ENCODE peak calls at places on chromosomes 2 and 18, in five cellular contexts. One of them, this sample, is unnamed.

GRCh38 chr2:23541453-23542334 is 156.7 kb downstream of the KLHL29 start:
- DNase-seq in transverse colon: no peak
- DNase-seq in H1: no peak
- DNase-seq in PC-3: no peak
- DNase-seq in midbrain: no peak
- DNase-seq in this sample: no peak

GRCh38 chr2:209411718-209412117 is 12.1 kb upstream of the MAP2 start:
- DNase-seq in transverse colon: no peak
- DNase-seq in H1: no peak
- DNase-seq in PC-3: peak
- DNase-seq in midbrain: no peak
- DNase-seq in this sample: no peak

GRCh38 chr2:61713457-61713856 is 140.4 kb downstream of the FAM161A start:
- DNase-seq in transverse colon: no peak
- DNase-seq in H1: no peak
- DNase-seq in PC-3: no peak
- DNase-seq in midbrain: no peak
- DNase-seq in this sample: no peak

GRCh38 chr2:240355001-240355891 is 80.2 kb upstream of the GPC1 start:
- DNase-seq in transverse colon: no peak
- DNase-seq in H1: no peak
- DNase-seq in PC-3: peak
- DNase-seq in midbrain: no peak
- DNase-seq in this sample: no peak

GRCh38 chr2:99259465-99259864 is 4.0 kb upstream of the LYG2 start:
- DNase-seq in transverse colon: no peak
- DNase-seq in H1: no peak
- DNase-seq in PC-3: no peak
- DNase-seq in midbrain: no peak
- DNase-seq in this sample: no peak

GRCh38 chr18:68053290-68053689 is 536.8 kb upstream of the DSEL start:
- DNase-seq in transverse colon: no peak
- DNase-seq in H1: no peak
- DNase-seq in PC-3: peak
- DNase-seq in midbrain: no peak
- DNase-seq in this sample: no peak

GRCh38 chr2:196376984-196377877 is 205.9 kb upstream of the STK17B start:
- DNase-seq in transverse colon: no peak
- DNase-seq in H1: no peak
- DNase-seq in PC-3: no peak
- DNase-seq in midbrain: no peak
- DNase-seq in this sample: no peak

GRCh38 chr2:177474301-177474700 is 81.7 kb downstream of the AGPS start:
- DNase-seq in transverse colon: no peak
- DNase-seq in H1: no peak
- DNase-seq in PC-3: no peak
- DNase-seq in midbrain: no peak
- DNase-seq in this sample: no peak

GRCh38 chr2:15937882-15938802 is 2.2 kb upstream of the MYCN start:
- DNase-seq in transverse colon: no peak
- DNase-seq in H1: no peak
- DNase-seq in PC-3: no peak
- DNase-seq in midbrain: no peak
- DNase-seq in this sample: no peak

GRCh38 chr2:174078275-174078674 is 113.1 kb upstream of the SP3 start:
- DNase-seq in transverse colon: no peak
- DNase-seq in H1: no peak
- DNase-seq in PC-3: peak
- DNase-seq in midbrain: no peak
- DNase-seq in this sample: no peak

GRCh38 chr2:10709290-10709939 is 12.0 kb upstream of the ATP6V1C2 start:
- DNase-seq in transverse colon: peak
- DNase-seq in H1: peak
- DNase-seq in PC-3: peak
- DNase-seq in midbrain: no peak
- DNase-seq in this sample: no peak

GRCh38 chr18:51077217-51077616 is 47.2 kb downstream of the SMAD4 start:
- DNase-seq in transverse colon: no peak
- DNase-seq in H1: no peak
- DNase-seq in PC-3: no peak
- DNase-seq in midbrain: no peak
- DNase-seq in this sample: no peak

GRCh38 chr2:134402385-134402784 is 148.5 kb downstream of the MGAT5 start:
- DNase-seq in transverse colon: no peak
- DNase-seq in H1: no peak
- DNase-seq in PC-3: no peak
- DNase-seq in midbrain: no peak
- DNase-seq in this sample: no peak

GRCh38 chr2:240438810-240439697 is 3.6 kb downstream of the GPC1 start:
- DNase-seq in transverse colon: no peak
- DNase-seq in H1: no peak
- DNase-seq in PC-3: no peak
- DNase-seq in midbrain: no peak
- DNase-seq in this sample: no peak

GRCh38 chr18:64519191-64519590 is 370.3 kb upstream of the LINC00305 start:
- DNase-seq in transverse colon: no peak
- DNase-seq in H1: no peak
- DNase-seq in PC-3: no peak
- DNase-seq in midbrain: no peak
- DNase-seq in this sample: no peak

GRCh38 chr2:205702576-205702975 is 20.3 kb downstream of the NRP2 start:
- DNase-seq in transverse colon: no peak
- DNase-seq in H1: no peak
- DNase-seq in PC-3: peak
- DNase-seq in midbrain: no peak
- DNase-seq in this sample: no peak

GRCh38 chr2:217974389-217975005 is 28.3 kb downstream of the TNS1 start:
- DNase-seq in transverse colon: no peak
- DNase-seq in H1: no peak
- DNase-seq in PC-3: no peak
- DNase-seq in midbrain: no peak
- DNase-seq in this sample: no peak